ENCODE peak calls at places on chromosomes 13 and 19, in eight cellular contexts. X is GM23338, W is OCI-LY7, L is PC-9, T is SK-N-SH, C is HCT116, H is Karpas-422, M is GM23248. B is an unnamed sample.
A peak's percentile ranks its signal among the peaks of the same experiment; 100 is the strongest.

GRCh38 chr13:109275848-109276247 is 510.5 kb downstream of the IRS2 start:
- DNase-seq in X (peak; percentile 51), W (peak; percentile 5), L (no peak), T (peak; percentile 17), C (no peak), H (peak; percentile 70), M (peak; percentile 33), B (peak; percentile 22)

GRCh38 chr19:50695251-50696064 is 24.1 kb downstream of the SHANK1 start:
- DNase-seq in X (peak; percentile 69), W (no peak), L (no peak), T (peak; percentile 97), C (no peak), H (no peak), M (peak; percentile 41), B (peak; percentile 66)

GRCh38 chr13:60328073-60328472 is 68.9 kb upstream of the TDRD3 start:
- DNase-seq in X (no peak), W (no peak), L (no peak), T (no peak), C (no peak), H (no peak), M (no peak), B (no peak)

GRCh38 chr13:109874444-109874920 is 88.1 kb upstream of the IRS2 start:
- DNase-seq in X (no peak), W (no peak), L (peak; percentile 89), T (no peak), C (no peak), H (no peak), M (no peak), B (no peak)

GRCh38 chr19:53664152-53664551 is 32.4 kb downstream of the DPRX start:
- DNase-seq in X (no peak), W (no peak), L (no peak), T (no peak), C (no peak), H (no peak), M (no peak), B (no peak)

GRCh38 chr19:4338441-4339350 is at the start of gene STAP2:
- DNase-seq in X (peak; percentile 80), W (no peak), L (peak; percentile 70), T (no peak), C (no peak), H (no peak), M (no peak), B (peak; percentile 86)

GRCh38 chr13:36891752-36892151 is 28.3 kb downstream of the SMAD9 start:
- DNase-seq in X (no peak), W (no peak), L (no peak), T (no peak), C (no peak), H (no peak), M (peak; percentile 52), B (no peak)

GRCh38 chr13:40146586-40147240 is 491.3 kb downstream of the COG6 start:
- DNase-seq in X (no peak), W (peak; percentile 47), L (no peak), T (peak; percentile 21), C (no peak), H (peak; percentile 78), M (no peak), B (no peak)

GRCh38 chr13:33610471-33611015 is 207.4 kb upstream of the RFC3 start:
- DNase-seq in X (peak; percentile 60), W (no peak), L (no peak), T (no peak), C (no peak), H (no peak), M (no peak), B (no peak)

GRCh38 chr19:30674656-30675055 is 302.5 kb downstream of the ZNF536 start:
- DNase-seq in X (no peak), W (no peak), L (no peak), T (no peak), C (no peak), H (no peak), M (no peak), B (no peak)

GRCh38 chr13:31009166-31009565 is 76.7 kb downstream of the TEX26 start:
- DNase-seq in X (no peak), W (no peak), L (no peak), T (no peak), C (no peak), H (no peak), M (no peak), B (no peak)

GRCh38 chr13:23794267-23795161 is 94.7 kb downstream of the MIPEP start:
- DNase-seq in X (no peak), W (peak; percentile 32), L (peak; percentile 69), T (no peak), C (no peak), H (no peak), M (peak; percentile 71), B (no peak)

GRCh38 chr19:50362030-50362412 is 3.4 kb downstream of the NAPSA start:
- DNase-seq in X (no peak), W (no peak), L (peak; percentile 19), T (no peak), C (no peak), H (no peak), M (no peak), B (no peak)

GRCh38 chr13:109246001-109246400 is 540.4 kb downstream of the IRS2 start:
- DNase-seq in X (no peak), W (no peak), L (peak; percentile 24), T (no peak), C (no peak), H (no peak), M (no peak), B (no peak)

GRCh38 chr19:17831419-17831888 is 10.1 kb upstream of the INSL3 start:
- DNase-seq in X (peak; percentile 60), W (no peak), L (no peak), T (no peak), C (no peak), H (no peak), M (no peak), B (no peak)

GRCh38 chr13:69280399-69280798 is 827.2 kb upstream of the ATXN8OS start:
- DNase-seq in X (no peak), W (no peak), L (no peak), T (no peak), C (no peak), H (no peak), M (no peak), B (no peak)

GRCh38 chr13:52048516-52048915 is 24.0 kb downstream of the UTP14C start:
- DNase-seq in X (no peak), W (no peak), L (no peak), T (no peak), C (no peak), H (no peak), M (peak; percentile 14), B (no peak)

GRCh38 chr19:13983213-13983889 is 22.8 kb downstream of the RFX1 start:
- DNase-seq in X (no peak), W (peak; percentile 74), L (no peak), T (no peak), C (no peak), H (no peak), M (no peak), B (no peak)
- H3K4me2 ChIP-seq in X (no peak overlapping the region), W (peak overlapping the region; percentile 66), L (no peak overlapping the region), T (no peak overlapping the region), C (no peak overlapping the region), H (no peak overlapping the region), M (no peak overlapping the region), B (no peak overlapping the region)

GRCh38 chr19:2612619-2613249 is 89.8 kb downstream of the GNG7 start:
- DNase-seq in X (peak; percentile 52), W (no peak), L (no peak), T (no peak), C (no peak), H (no peak), M (no peak), B (no peak)
- H3K9me2 ChIP-seq in X (no peaks in the 10 kb centered on the region), W (no peaks in the 10 kb centered on the region), L (no peaks in the 10 kb centered on the region), T (no peaks in the 10 kb centered on the region), C (no peaks in the 10 kb centered on the region), H (no peaks in the 10 kb centered on the region), M (no peaks in the 10 kb centered on the region), B (no peaks in the 10 kb centered on the region)

GRCh38 chr19:41861846-41862245 is 1.8 kb downstream of the RPS19 start:
- DNase-seq in X (no peak), W (no peak), L (no peak), T (no peak), C (no peak), H (no peak), M (no peak), B (no peak)

GRCh38 chr19:41863209-41863931 is 3.3 kb downstream of the RPS19 start:
- DNase-seq in X (no peak), W (no peak), L (no peak), T (no peak), C (no peak), H (no peak), M (no peak), B (no peak)

GRCh38 chr19:41862445-41862986 is 2.5 kb downstream of the RPS19 start:
- DNase-seq in X (no peak), W (no peak), L (no peak), T (no peak), C (no peak), H (no peak), M (no peak), B (no peak)

GRCh38 chr19:41866284-41866683 is 6.2 kb downstream of the RPS19 start:
- DNase-seq in X (no peak), W (no peak), L (no peak), T (peak; percentile 15), C (no peak), H (no peak), M (no peak), B (no peak)

GRCh38 chr19:41864374-41864773 is 4.3 kb downstream of the RPS19 start:
- DNase-seq in X (no peak), W (no peak), L (no peak), T (no peak), C (no peak), H (no peak), M (no peak), B (no peak)
- H3K36me3 ChIP-seq in X (peaks cover 81% of the 10 kb centered on the region), W (peaks cover 88% of the 10 kb centered on the region), L (peaks cover 75% of the 10 kb centered on the region), T (peaks cover 82% of the 10 kb centered on the region), C (peaks cover 86% of the 10 kb centered on the region), H (peaks cover 66% of the 10 kb centered on the region), M (peaks cover 72% of the 10 kb centered on the region), B (no peaks in the 10 kb centered on the region)

GRCh38 chr13:112690242-112690943 is 555 bp downstream of the ATP11A start:
- DNase-seq in X (peak; percentile 64), W (peak; percentile 48), L (no peak), T (peak; percentile 84), C (no peak), H (no peak), M (peak; percentile 74), B (peak; percentile 63)

GRCh38 chr13:112693831-112694497 is 4.1 kb downstream of the ATP11A start:
- DNase-seq in X (no peak), W (no peak), L (peak; percentile 80), T (no peak), C (no peak), H (peak; percentile 47), M (peak; percentile 88), B (no peak)

GRCh38 chr13:112692104-112692503 is 2.3 kb downstream of the ATP11A start:
- DNase-seq in X (no peak), W (no peak), L (no peak), T (no peak), C (no peak), H (no peak), M (no peak), B (no peak)

GRCh38 chr13:112689498-112690241 is at the start of gene ATP11A:
- DNase-seq in X (peak; percentile 86), W (peak; percentile 72), L (peak; percentile 72), T (peak; percentile 98), C (peak; percentile 47), H (peak; percentile 63), M (peak; percentile 97), B (peak; percentile 97)

DNA sequence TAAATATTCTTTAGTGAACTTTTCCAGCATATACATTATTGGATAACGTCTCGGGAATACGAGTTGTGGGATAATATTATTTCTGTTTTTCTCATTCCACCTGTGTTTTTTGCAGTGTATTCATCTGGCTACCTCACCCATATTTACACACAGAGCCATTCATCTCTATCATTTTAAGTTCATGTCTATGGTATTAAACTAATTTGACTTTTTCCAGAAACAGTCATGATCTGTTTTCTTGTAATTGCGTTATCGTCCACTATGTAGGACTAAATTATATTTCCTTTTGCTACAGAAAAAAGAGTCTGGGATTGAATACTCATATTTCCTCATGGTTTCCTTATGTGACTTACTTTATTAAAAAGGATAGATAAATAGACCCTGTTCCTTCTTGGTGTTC is 2.7 kb downstream of the ATP11A start:
- DNase-seq in X (no peak), W (no peak), L (no peak), T (peak; percentile 63), C (no peak), H (no peak), M (no peak), B (no peak)
- H3K4me2 ChIP-seq in X (peak overlapping the region; percentile 99), W (no peak overlapping the region), L (peak overlapping the region; percentile 80), T (no peak overlapping the region), C (no peak overlapping the region), H (no peak overlapping the region), M (no peak overlapping the region), B (peak overlapping the region; percentile 93)

B was measured in hepatocyte.